ENCODE peak calls at places on chromosomes 13 and 19, in ten cellular contexts. F, M, C, D, N, B, R, K, L and E are unnamed samples.

GRCh38 chr13:77860621-77861020 is 58.0 kb downstream of the EDNRB start:
- DNase-seq in F (no peak), M (no peak), C (no peak), D (peak; percentile 10), N (no peak), B (no peak), R (no peak), K (no peak), L (no peak), E (peak; percentile 77)

GRCh38 chr19:54324071-54324470 is 11.1 kb upstream of the LILRA5 start:
- DNase-seq in F (no peak), M (no peak), C (no peak), D (no peak), N (no peak), B (no peak), R (no peak), K (no peak), L (no peak), E (no peak)

GRCh38 chr19:2494084-2494446 is 18.1 kb downstream of the GADD45B start:
- DNase-seq in F (no peak), M (no peak), C (no peak), D (peak; percentile 76), N (no peak), B (no peak), R (no peak), K (no peak), L (peak; percentile 29), E (no peak)

GRCh38 chr19:13806728-13807127 is 11.5 kb downstream of the ZSWIM4 start:
- DNase-seq in F (no peak), M (no peak), C (no peak), D (no peak), N (no peak), B (no peak), R (no peak), K (no peak), L (no peak), E (no peak)

GRCh38 chr19:50317115-50317514 is 12.1 kb downstream of the KCNC3 start:
- DNase-seq in F (no peak), M (no peak), C (peak; percentile 9), D (no peak), N (no peak), B (no peak), R (no peak), K (no peak), L (no peak), E (no peak)

GRCh38 chr13:45473627-45474026 is 8.9 kb downstream of the COG3 start:
- DNase-seq in F (no peak), M (no peak), C (no peak), D (no peak), N (peak; percentile 34), B (peak; percentile 22), R (no peak), K (peak; percentile 12), L (no peak), E (no peak)

GRCh38 chr19:2982983-2983350 is 5.6 kb downstream of the TLE6 start:
- DNase-seq in F (peak; percentile 62), M (no peak), C (peak; percentile 97), D (no peak), N (no peak), B (no peak), R (no peak), K (no peak), L (peak; percentile 42), E (no peak)

GRCh38 chr19:1651548-1652394 is 644 bp downstream of the TCF3 start:
- DNase-seq in F (peak; percentile 34), M (peak; percentile 22), C (no peak), D (peak; percentile 23), N (peak; percentile 59), B (peak; percentile 28), R (peak; percentile 33), K (peak; percentile 52), L (no peak), E (no peak)

GRCh38 chr19:42501733-42502132 is 26.5 kb downstream of the CEACAM1 start:
- DNase-seq in F (no peak), M (no peak), C (no peak), D (no peak), N (no peak), B (no peak), R (no peak), K (no peak), L (no peak), E (no peak)

GRCh38 chr13:52707375-52707774 is 32.2 kb downstream of the CNMD start:
- DNase-seq in F (no peak), M (no peak), C (no peak), D (peak; percentile 8), N (peak; percentile 20), B (peak; percentile 26), R (no peak), K (no peak), L (no peak), E (no peak)

GRCh38 chr19:14761607-14762006 is 16.8 kb downstream of the ADGRE2 start:
- DNase-seq in F (no peak), M (no peak), C (no peak), D (no peak), N (no peak), B (no peak), R (no peak), K (no peak), L (no peak), E (no peak)

GRCh38 chr13:45219938-45220375 is 19.1 kb upstream of the KCTD4 start:
- DNase-seq in F (peak; percentile 86), M (no peak), C (no peak), D (peak; percentile 95), N (no peak), B (no peak), R (no peak), K (no peak), L (no peak), E (peak; percentile 90)

GRCh38 chr19:43883864-43884263 is 51.2 kb downstream of the ZNF45 start:
- DNase-seq in F (no peak), M (no peak), C (no peak), D (no peak), N (no peak), B (no peak), R (no peak), K (no peak), L (no peak), E (no peak)

GRCh38 chr19:46728693-46729339 is 11.9 kb upstream of the PRKD2 start:
- DNase-seq in F (peak; percentile 39), M (peak; percentile 80), C (peak; percentile 93), D (peak; percentile 63), N (peak; percentile 98), B (peak; percentile 86), R (peak; percentile 89), K (peak; percentile 84), L (peak; percentile 72), E (peak; percentile 52)

GRCh38 chr13:21435710-21436151 is 23.4 kb downstream of the ZDHHC20 start:
- DNase-seq in F (peak; percentile 76), M (peak; percentile 36), C (no peak), D (peak; percentile 88), N (peak; percentile 55), B (no peak), R (no peak), K (no peak), L (peak; percentile 35), E (peak; percentile 87)

GRCh38 chr13:110308377-110309158 is 1.5 kb downstream of the COL4A2 start:
- DNase-seq in F (no peak), M (no peak), C (no peak), D (peak; percentile 67), N (peak; percentile 43), B (no peak), R (peak; percentile 61), K (no peak), L (no peak), E (no peak)

GRCh38 chr13:75749407-75749806 is 113.3 kb downstream of the LMO7 start:
- DNase-seq in F (peak; percentile 18), M (no peak), C (peak; percentile 80), D (peak; percentile 22), N (peak; percentile 10), B (peak; percentile 60), R (no peak), K (no peak), L (no peak), E (peak; percentile 76)

GRCh38 chr19:15443838-15444237 is 5.9 kb downstream of the WIZ start:
- DNase-seq in F (no peak), M (no peak), C (peak; percentile 90), D (no peak), N (no peak), B (no peak), R (no peak), K (no peak), L (no peak), E (no peak)

GRCh38 chr13:51246005-51246404 is 23.8 kb downstream of the FAM124A start:
- DNase-seq in F (no peak), M (no peak), C (no peak), D (no peak), N (no peak), B (no peak), R (no peak), K (no peak), L (no peak), E (no peak)

GRCh38 chr19:31701146-31701545 is 351.9 kb upstream of the TSHZ3 start:
- DNase-seq in F (no peak), M (no peak), C (no peak), D (no peak), N (no peak), B (no peak), R (no peak), K (no peak), L (no peak), E (no peak)

GRCh38 chr19:18789883-18790565 is 1.1 kb downstream of the COMP start:
- DNase-seq in F (no peak), M (no peak), C (peak; percentile 83), D (no peak), N (peak; percentile 81), B (peak; percentile 72), R (no peak), K (peak; percentile 18), L (no peak), E (peak; percentile 60)

GRCh38 chr19:53652476-53652875 is 20.7 kb downstream of the DPRX start:
- DNase-seq in F (no peak), M (no peak), C (no peak), D (no peak), N (no peak), B (no peak), R (no peak), K (no peak), L (no peak), E (no peak)

GRCh38 chr13:110546389-110546788 is 15.1 kb downstream of the RAB20 start:
- DNase-seq in F (no peak), M (no peak), C (peak; percentile 33), D (no peak), N (no peak), B (no peak), R (no peak), K (no peak), L (no peak), E (no peak)

GRCh38 chr19:50705422-50706019 is 14.1 kb downstream of the SHANK1 start:
- DNase-seq in F (peak; percentile 82), M (no peak), C (no peak), D (peak; percentile 74), N (peak; percentile 67), B (peak; percentile 72), R (no peak), K (no peak), L (no peak), E (peak; percentile 91)

GRCh38 chr13:29847501-29847983 is 2.9 kb downstream of the UBL3 start:
- DNase-seq in F (no peak), M (no peak), C (no peak), D (peak; percentile 42), N (no peak), B (no peak), R (no peak), K (no peak), L (no peak), E (no peak)

GRCh38 chr19:58510084-58510862 is 1.5 kb downstream of the SLC27A5 start:
- DNase-seq in F (no peak), M (no peak), C (no peak), D (no peak), N (no peak), B (no peak), R (no peak), K (no peak), L (no peak), E (no peak)

GRCh38 chr19:49689133-49690072 is at the start of gene ADM5:
- DNase-seq in F (no peak), M (no peak), C (peak; percentile 82), D (peak; percentile 55), N (peak; percentile 47), B (no peak), R (no peak), K (peak; percentile 49), L (peak; percentile 47), E (no peak)

GRCh38 chr19:55690769-55691545 is 15.9 kb downstream of the EPN1 start:
- DNase-seq in F (no peak), M (no peak), C (peak; percentile 65), D (no peak), N (no peak), B (no peak), R (no peak), K (no peak), L (no peak), E (no peak)